ENCODE peak calls at places on chromosomes 3 and 15, in four cellular contexts. A is adrenal gland, B is uterus, V is fibroblast of lung. C is an unnamed sample. For H3K4me1, the result is how much of the 10 kb centered on the place peaks cover.

GRCh38 chr15:57003418-57003817 is 85.0 kb downstream of the TCF12 start:
- DNase-seq in V (peak), B (no peak), A (no peak), C (no peak)

GRCh38 chr3:174651951-174652350 is 207.2 kb upstream of the NAALADL2 start:
- DNase-seq in A (no peak), B (no peak), V (no peak), C (no peak)

GRCh38 chr15:101570238-101570637 is 80.7 kb upstream of the PCSK6 start:
- DNase-seq in A (no peak), B (no peak), V (no peak), C (no peak)

GRCh38 chr3:171459130-171459941 is 869 bp downstream of the TNIK start:
- DNase-seq in A (peak), V (peak), B (peak), C (peak)

GRCh38 chr3:66500575-66501482 is at the start of gene LRIG1:
- DNase-seq in V (peak), A (peak), B (peak), C (peak)

GRCh38 chr3:43686700-43687498 is 3.8 kb upstream of the ABHD5 start:
- DNase-seq in A (no peak), B (no peak), V (no peak), C (no peak)

GRCh38 chr15:40511472-40512133 is 40.8 kb downstream of the CHST14 start:
- DNase-seq in A (peak), B (peak), V (peak), C (peak)

GRCh38 chr15:82543155-82543554 is 2.9 kb upstream of the RPS17 start:
- DNase-seq in A (no peak), V (peak), B (no peak), C (no peak)

GRCh38 chr3:124714218-124714853 is 15.9 kb upstream of the UMPS start:
- DNase-seq in B (no peak), A (no peak), V (peak), C (peak)

GRCh38 chr15:77412972-77413371 is 6.9 kb downstream of the PEAK1 start:
- DNase-seq in B (no peak), A (no peak), V (no peak), C (no peak)

GRCh38 chr3:37221407-37221806 is 47.0 kb upstream of the LRRFIP2 start:
- DNase-seq in V (peak), A (no peak), B (no peak), C (no peak)

DNA sequence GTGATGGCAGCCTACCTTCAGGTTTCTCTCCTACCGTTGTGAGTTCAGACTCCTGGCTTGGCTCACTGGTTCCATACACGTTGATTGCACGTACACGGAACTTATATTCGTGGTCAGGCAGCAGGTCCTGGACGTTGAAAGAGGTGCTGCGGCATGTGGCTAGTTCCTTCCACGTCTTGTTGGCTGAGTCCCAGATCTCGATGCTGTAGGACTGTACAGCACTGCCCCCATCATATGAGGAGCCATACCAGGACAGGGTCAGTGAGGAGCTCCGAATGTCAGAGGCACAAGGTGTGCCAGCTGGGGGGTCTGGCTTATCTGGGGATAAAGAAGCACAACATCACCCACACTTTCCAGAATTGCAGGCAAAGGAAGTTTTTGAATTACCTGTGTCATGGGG is 72.3 kb upstream of the HACD2 start:
- DNase-seq in B (peak), A (no peak), V (no peak), C (no peak)
- H3K4me1 ChIP-seq in B (half or more), A (half or more), V (under half), C (half or more)

GRCh38 chr3:54122046-54122801 is at the start of gene CACNA2D3:
- DNase-seq in A (peak), B (no peak), V (peak), C (peak)

GRCh38 chr3:54120657-54121403 is 1.5 kb upstream of the CACNA2D3 start:
- DNase-seq in V (peak), A (no peak), B (no peak), C (peak)

GRCh38 chr3:54123538-54124196 is 1.3 kb downstream of the CACNA2D3 start:
- DNase-seq in A (no peak), B (no peak), V (peak), C (no peak)

GRCh38 chr3:54121404-54122045 is 827 bp upstream of the CACNA2D3 start:
- DNase-seq in A (no peak), B (no peak), V (peak), C (peak)

GRCh38 chr3:54122802-54123537 is 618 bp downstream of the CACNA2D3 start:
- DNase-seq in A (no peak), B (no peak), V (no peak), C (no peak)
- H3K4me3 ChIP-seq in A (no peak), B (peak), V (no peak), C (peak)

DNA sequence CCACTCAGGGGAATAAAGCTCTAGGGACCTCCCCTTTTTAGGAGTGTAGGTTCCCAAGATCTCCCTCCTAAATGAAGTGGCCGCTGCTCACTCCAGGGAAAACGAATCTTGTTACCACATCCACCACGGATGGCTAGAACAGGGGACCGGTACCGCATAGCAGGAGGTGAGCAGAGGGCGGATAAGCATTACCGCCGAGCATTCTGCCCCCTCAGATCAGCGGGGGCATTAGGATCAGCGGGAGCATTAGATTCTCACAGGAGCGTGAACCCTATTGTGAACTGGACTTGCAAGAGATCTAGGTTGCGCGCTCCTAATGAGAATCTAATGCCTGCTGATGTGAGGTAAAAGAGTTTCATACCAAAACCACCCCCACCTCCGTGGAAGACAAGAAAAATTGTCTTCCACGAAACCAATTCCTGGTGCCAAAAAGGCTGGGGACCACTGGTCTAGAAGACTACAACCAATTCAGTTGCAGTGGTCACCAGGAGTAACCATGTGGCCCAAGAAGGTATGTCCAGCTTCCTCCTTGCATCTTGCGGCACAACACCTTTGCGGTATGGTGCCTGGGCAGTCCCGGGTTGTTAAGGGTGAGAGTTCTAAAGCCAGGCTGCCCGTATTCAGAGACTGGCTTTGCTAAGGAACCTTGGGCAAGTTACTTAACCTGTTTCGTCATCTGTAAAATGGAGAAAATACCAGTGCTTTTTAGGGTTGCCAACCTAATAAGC is 1.1 kb upstream of the SS18L2 start:
- DNase-seq in B (no peak), A (peak), V (no peak), C (no peak)
- H3K4me1 ChIP-seq in B (under half), A (under half), V (under half), C (under half)

GRCh38 chr3:52771334-52771681 is 568 bp upstream of the NEK4 start:
- DNase-seq in V (no peak), B (no peak), A (no peak), C (no peak)

GRCh38 chr3:52769786-52770445 is 824 bp downstream of the NEK4 start:
- DNase-seq in B (no peak), V (peak), A (peak), C (no peak)

GRCh38 chr3:52773361-52774065 is 2.8 kb upstream of the NEK4 start:
- DNase-seq in A (peak), B (no peak), V (no peak), C (no peak)

GRCh38 chr3:52770581-52771333 is at the start of gene NEK4:
- DNase-seq in A (peak), V (peak), B (peak), C (peak)

DNA sequence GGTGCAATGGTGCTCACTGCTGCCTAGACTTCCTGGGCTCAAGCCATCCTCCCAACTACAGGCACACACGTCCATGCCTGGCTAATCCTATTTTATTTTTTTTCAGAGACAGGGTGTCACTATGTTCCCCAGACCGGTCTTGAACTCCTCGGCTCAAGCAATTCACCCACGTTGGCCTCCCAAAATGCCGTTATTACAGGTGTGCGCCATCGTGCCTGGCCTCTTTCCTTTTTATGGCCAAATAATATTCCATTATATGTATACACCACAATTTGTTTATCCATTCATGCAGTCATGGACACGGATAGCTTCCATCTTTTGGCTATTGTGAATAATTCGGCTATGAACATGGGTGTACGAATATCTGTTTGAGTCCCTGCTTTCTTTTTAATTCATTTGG is 962 bp upstream of the NEK4 start:
- DNase-seq in V (no peak), A (peak), B (no peak), C (no peak)
- H3K4me3 ChIP-seq in V (no peak), A (no peak), B (no peak), C (no peak)